ENCODE peak calls at places on chromosomes 11 and 22, in four cellular contexts. G is heart left ventricle; I is astrocyte of the spinal cord; P is CD8-positive, alpha-beta memory T cell. A is an unnamed sample.

GRCh38 chr22:33715626-33716025 is 204.7 kb downstream of the LARGE1 start:
- DNase-seq in G (no peak), I (no peak), P (no peak), A (no peak)

GRCh38 chr11:88552377-88553029 is 215.0 kb upstream of the CTSC start:
- DNase-seq in G (no peak), I (no peak), P (peak; percentile 57), A (peak; percentile 8)

GRCh38 chr22:26466196-26466595 is 17.4 kb downstream of the HPS4 start:
- DNase-seq in G (no peak), I (no peak), P (no peak), A (no peak)

GRCh38 chr22:24972369-24972768 is 19.9 kb downstream of the KIAA1671 start:
- DNase-seq in G (no peak), I (no peak), P (no peak), A (no peak)

GRCh38 chr22:44382461-44383038 is 69.8 kb upstream of the SHISAL1 start:
- DNase-seq in G (peak; percentile 22), I (peak; percentile 10), P (peak; percentile 39), A (no peak)

GRCh38 chr22:40965936-40966557 is 14.9 kb downstream of the RBX1 start:
- DNase-seq in G (no peak), I (no peak), P (no peak), A (peak; percentile 30)

GRCh38 chr11:15580775-15581095 is 466.0 kb downstream of the INSC start:
- DNase-seq in G (no peak), I (no peak), P (no peak), A (no peak)

GRCh38 chr22:46830841-46831240 is 68.4 kb downstream of the TBC1D22A start:
- DNase-seq in G (no peak), I (no peak), P (no peak), A (no peak)

GRCh38 chr11:35214792-35215193 is 75.8 kb downstream of the CD44 start:
- DNase-seq in G (no peak), I (peak; percentile 99), P (no peak), A (no peak)

GRCh38 chr11:60951909-60952741 is at the start of gene SLC15A3:
- DNase-seq in G (peak; percentile 83), I (no peak), P (no peak), A (no peak)

GRCh38 chr22:20511578-20512259 is 4.3 kb downstream of the MED15 start:
- DNase-seq in G (no peak), I (no peak), P (no peak), A (no peak)

GRCh38 chr11:124577664-124578427 is 8.0 kb downstream of the OR8A1 start:
- DNase-seq in G (no peak), I (no peak), P (no peak), A (no peak)

GRCh38 chr22:17949926-17950473 is 74.4 kb downstream of the MICAL3 start:
- DNase-seq in G (no peak), I (no peak), P (no peak), A (no peak)

GRCh38 chr11:44377121-44377520 is 67.2 kb upstream of the ALX4 start:
- DNase-seq in G (no peak), I (no peak), P (no peak), A (no peak)

GRCh38 chr11:36688892-36689291 is 90.9 kb upstream of the RAG2 start:
- DNase-seq in G (no peak), I (no peak), P (no peak), A (no peak)

GRCh38 chr22:47166446-47167016 is 404.1 kb downstream of the TBC1D22A start:
- DNase-seq in G (no peak), I (no peak), P (no peak), A (no peak)

GRCh38 chr11:12841946-12842630 is 167.0 kb upstream of the RASSF10 start:
- DNase-seq in G (no peak), I (peak; percentile 83), P (no peak), A (no peak)

GRCh38 chr22:45460288-45461109 is 42.2 kb upstream of the FBLN1 start:
- DNase-seq in G (peak; percentile 91), I (peak; percentile 65), P (no peak), A (no peak)

GRCh38 chr11:96265972-96266371 is 77.0 kb downstream of the MAML2 start:
- DNase-seq in G (no peak), I (no peak), P (no peak), A (no peak)

GRCh38 chr11:118924591-118925585 is 838 bp downstream of the BCL9L start:
- DNase-seq in G (peak; percentile 75), I (no peak), P (peak; percentile 60), A (no peak)

GRCh38 chr22:43110927-43111623 is 525 bp downstream of the BIK start:
- DNase-seq in G (no peak), I (no peak), P (peak; percentile 63), A (no peak)

GRCh38 chr11:61489833-61490585 is 18.5 kb upstream of the LRRC10B start:
- DNase-seq in G (peak; percentile 67), I (no peak), P (no peak), A (peak; percentile 70)

GRCh38 chr22:19817561-19818263 is 37.0 kb downstream of the GNB1L start:
- DNase-seq in G (no peak), I (no peak), P (no peak), A (no peak)

GRCh38 chr11:69348414-69349235 is 54.7 kb downstream of the MYEOV start:
- DNase-seq in G (no peak), I (no peak), P (no peak), A (no peak)

GRCh38 chr22:49972163-49973017 is 11.8 kb downstream of the PIM3 start:
- DNase-seq in G (peak; percentile 52), I (no peak), P (peak; percentile 49), A (no peak)

GRCh38 chr11:113240790-113241189 is 73.6 kb upstream of the TTC12 start:
- DNase-seq in G (no peak), I (no peak), P (no peak), A (no peak)

GRCh38 chr22:27299181-27300085 is 502.1 kb downstream of the MN1 start:
- DNase-seq in G (no peak), I (peak; percentile 26), P (no peak), A (no peak)

GRCh38 chr11:11567862-11568650 is 53.7 kb downstream of the GALNT18 start:
- DNase-seq in G (no peak), I (peak; percentile 10), P (no peak), A (no peak)

GRCh38 chr11:87722756-87723599 is 452.3 kb downstream of the RAB38 start:
- DNase-seq in G (no peak), I (no peak), P (no peak), A (no peak)

GRCh38 chr11:6629573-6629891 is 10.3 kb upstream of the TPP1 start:
- DNase-seq in G (no peak), I (no peak), P (no peak), A (no peak)
- H3K4me3 ChIP-seq in G (no peak overlapping the region), I (no peak overlapping the region), P (no peak overlapping the region), A (no peak overlapping the region)

DNA sequence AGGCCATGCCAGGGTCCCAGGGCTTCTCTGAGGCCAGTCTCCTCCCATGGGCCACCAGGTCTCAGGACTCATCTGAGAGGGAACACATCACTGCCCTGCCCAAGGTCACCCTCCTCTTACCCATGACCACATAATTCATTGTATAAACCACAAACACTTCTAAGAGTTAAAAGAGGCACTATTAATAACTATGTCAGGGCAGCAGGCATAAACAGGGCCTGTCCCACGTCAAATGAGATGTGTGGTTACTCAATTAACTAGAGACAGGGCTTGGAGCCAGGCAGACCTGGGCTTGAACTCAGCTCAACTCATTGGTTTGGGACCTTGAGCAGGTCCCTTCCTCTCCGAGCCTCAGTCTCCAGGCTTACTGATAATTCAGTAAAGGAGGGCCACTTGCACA is 33.1 kb downstream of the ARAP1 start:
- DNase-seq in G (peak; percentile 83), I (no peak), P (no peak), A (no peak)
- H3K4me3 ChIP-seq in G (no peak overlapping the region), I (no peak overlapping the region), P (no peak overlapping the region), A (no peak overlapping the region)

DNA sequence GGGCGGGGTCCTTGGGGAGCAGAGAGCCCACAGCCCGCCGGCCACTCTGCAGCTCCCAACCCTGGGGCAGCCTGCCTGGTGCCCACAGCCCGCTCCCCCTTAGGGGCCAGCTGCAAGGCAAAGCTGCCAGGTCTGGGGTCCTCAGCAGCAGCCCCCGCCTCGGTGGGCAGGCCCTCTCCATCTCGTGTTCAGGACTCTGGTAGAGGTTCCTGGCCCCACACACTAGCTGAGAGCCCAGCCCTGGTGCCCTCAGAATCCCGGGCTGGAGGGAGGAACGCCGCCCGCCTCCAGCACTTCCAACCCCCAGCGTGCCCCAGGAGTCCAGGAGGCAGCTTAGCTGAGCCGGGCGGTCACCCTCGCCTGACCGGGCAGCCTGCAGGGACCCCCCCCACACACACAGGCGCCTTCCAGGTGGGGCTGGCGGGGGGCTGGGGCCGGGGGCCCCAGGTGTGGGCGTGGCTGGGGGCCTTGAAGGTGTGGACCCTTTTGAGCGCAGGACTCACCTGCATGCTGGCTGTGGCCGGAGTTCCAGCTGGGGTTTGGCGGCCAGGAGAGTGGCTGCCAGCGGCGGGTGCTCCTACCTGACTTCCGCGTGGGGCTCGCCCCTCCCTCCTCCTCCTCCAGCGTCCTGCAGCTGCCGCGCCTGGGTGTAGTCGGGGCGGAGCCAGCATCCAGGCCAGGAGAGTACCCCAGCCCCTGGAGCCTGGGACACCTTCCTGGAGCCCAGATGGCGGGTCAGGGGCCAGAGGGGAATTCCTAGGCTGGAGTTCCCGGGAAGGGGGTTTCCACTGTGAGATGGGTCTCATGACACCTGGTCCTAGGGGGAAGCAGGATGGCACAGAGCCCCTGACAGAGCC is at the start of gene ANO9:
- DNase-seq in G (peak; percentile 14), I (no peak), P (peak; percentile 76), A (no peak)
- H3K4me3 ChIP-seq in G (no peak within 1 kb of the TSS), I (no peak within 1 kb of the TSS), P (peak within 1 kb of the TSS; percentile 50), A (peak within 1 kb of the TSS; percentile 28)

DNA sequence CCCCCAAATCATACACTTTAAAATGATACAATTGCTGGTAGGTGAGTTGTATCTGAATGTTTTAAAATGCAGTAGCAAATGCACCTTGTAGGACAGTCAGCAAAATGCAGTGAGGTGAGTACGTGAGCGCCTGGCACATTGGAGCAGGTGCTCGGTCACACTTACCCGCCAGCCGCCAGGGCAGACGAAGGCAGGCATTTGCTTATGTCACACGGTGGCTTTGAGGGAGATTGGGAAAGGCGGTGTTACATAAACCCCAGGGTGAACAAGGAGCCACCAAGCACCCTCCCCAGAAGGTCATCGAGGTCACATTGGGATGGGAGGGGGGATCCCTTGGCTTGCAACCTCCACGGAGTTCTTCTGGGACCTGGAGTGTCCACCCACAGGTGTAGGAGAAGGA is 6.5 kb upstream of the OSM start:
- DNase-seq in G (no peak), I (no peak), P (no peak), A (no peak)
- H3K4me3 ChIP-seq in G (no peak overlapping the region), I (no peak overlapping the region), P (no peak overlapping the region), A (no peak overlapping the region)

A was measured in LNCaP clone FGC.